ENCODE peak calls at places on chromosomes 5 and 9, in five cellular contexts. P is colonic mucosa, H is NCI-H1105 treated with DMSO at 0.1 percent for 48 hours, I is GM10248, L is right cardiac atrium. M is an unnamed sample.

GRCh38 chr5:110268985-110269384 is 457.5 kb downstream of the TMEM232 start:
- DNase-seq in P (no peak), H (no peak), I (no peak), L (no peak), M (no peak)

GRCh38 chr9:8382777-8383527 is 583.4 kb upstream of the DMAC1 start:
- DNase-seq in P (no peak), H (no peak), I (no peak), L (no peak), M (no peak)

GRCh38 chr5:36177154-36177553 is 25.2 kb downstream of the SKP2 start:
- DNase-seq in P (no peak), H (no peak), I (peak), L (no peak), M (no peak)

GRCh38 chr5:151250346-151251000 is 2.5 kb upstream of the GM2A start:
- DNase-seq in P (no peak), H (no peak), I (no peak), L (no peak), M (no peak)

GRCh38 chr9:124454296-124454695 is 4.0 kb downstream of the ADGRD2 start:
- DNase-seq in P (no peak), H (no peak), I (no peak), L (no peak), M (no peak)

GRCh38 chr5:72842816-72843215 is 26.4 kb downstream of the TNPO1 start:
- DNase-seq in P (peak), H (no peak), I (no peak), L (no peak), M (no peak)

GRCh38 chr5:98570661-98571181 is 202.7 kb upstream of the RGMB start:
- DNase-seq in P (no peak), H (no peak), I (no peak), L (no peak), M (no peak)

GRCh38 chr5:96014395-96014794 is 52.7 kb upstream of the ELL2 start:
- DNase-seq in P (no peak), H (no peak), I (no peak), L (no peak), M (no peak)

GRCh38 chr5:77590347-77590746 is 48.2 kb downstream of the OTP start:
- DNase-seq in P (no peak), H (no peak), I (peak), L (no peak), M (no peak)

GRCh38 chr5:148760945-148761638 is 65.3 kb upstream of the ADRB2 start:
- DNase-seq in P (no peak), H (no peak), I (peak), L (no peak), M (no peak)

GRCh38 chr5:172123269-172123692 is 64.7 kb downstream of the STK10 start:
- DNase-seq in P (peak), H (peak), I (no peak), L (peak), M (no peak)

GRCh38 chr5:108504974-108505373 is 123.1 kb upstream of the FBXL17 start:
- DNase-seq in P (no peak), H (no peak), I (no peak), L (no peak), M (no peak)

GRCh38 chr9:116112236-116112635 is 41.4 kb upstream of the PAPPA start:
- DNase-seq in P (no peak), H (peak), I (no peak), L (no peak), M (no peak)